ENCODE peak calls at places on chromosomes 2 and 18, in ten cellular contexts. D is stimulated activated naive CD8-positive, alpha-beta T cell treated with anti-CD3 and anti-CD28 coated beads, Interleukin-15, Interleukin-2, amounts not matched to agents 100 U/mL and 50 U/mL, for 24 hours; K is GM03348; N is aorta; F is G401; J is sciatic nerve; Q is brain pericyte; P is GDM1; L is anterior cingulate cortex; H is psoas muscle. Y is an unnamed sample.
A peak's percentile ranks its signal among the peaks of the same experiment; 100 is the strongest.

GRCh38 chr2:26088038-26088643 is 54.3 kb downstream of the RAB10 start:
- DNase-seq in D (no peak), K (peak; percentile 65), N (no peak), F (peak; percentile 64), J (no peak), Q (no peak), P (no peak), L (no peak), H (no peak), Y (peak; percentile 64)

GRCh38 chr2:203361922-203362321 is 33.7 kb downstream of the ABI2 start:
- DNase-seq in D (no peak), K (peak; percentile 31), N (no peak), F (no peak), J (no peak), Q (no peak), P (no peak), L (no peak), H (no peak), Y (no peak)

GRCh38 chr2:225697936-225698335 is 298.4 kb downstream of the NYAP2 start:
- DNase-seq in D (no peak), K (no peak), N (no peak), F (no peak), J (no peak), Q (no peak), P (no peak), L (no peak), H (no peak), Y (no peak)

GRCh38 chr2:152336103-152336853 is 1.3 kb downstream of the FMNL2 start:
- DNase-seq in D (peak; percentile 19), K (peak; percentile 78), N (peak; percentile 86), F (peak; percentile 65), J (peak; percentile 80), Q (no peak), P (no peak), L (peak; percentile 27), H (peak; percentile 62), Y (peak; percentile 58)

GRCh38 chr18:74498712-74499629 is 2.8 kb downstream of the CNDP2 start:
- DNase-seq in D (peak; percentile 84), K (no peak), N (no peak), F (no peak), J (peak; percentile 69), Q (no peak), P (peak; percentile 40), L (no peak), H (peak; percentile 35), Y (no peak)

GRCh38 chr2:73414651-73415050 is 29.0 kb downstream of the ALMS1 start:
- DNase-seq in D (no peak), K (peak; percentile 19), N (no peak), F (no peak), J (no peak), Q (no peak), P (no peak), L (no peak), H (no peak), Y (no peak)

GRCh38 chr2:45055261-45055660 is 46.0 kb upstream of the SIX2 start:
- DNase-seq in D (no peak), K (peak; percentile 16), N (no peak), F (no peak), J (no peak), Q (no peak), P (no peak), L (no peak), H (no peak), Y (no peak)

GRCh38 chr2:161564906-161565305 is 59.3 kb upstream of the SLC4A10 start:
- DNase-seq in D (no peak), K (no peak), N (no peak), F (no peak), J (no peak), Q (no peak), P (no peak), L (no peak), H (no peak), Y (no peak)

GRCh38 chr2:212227755-212228154 is 310.8 kb downstream of the ERBB4 start:
- DNase-seq in D (no peak), K (peak; percentile 30), N (no peak), F (peak; percentile 81), J (no peak), Q (peak; percentile 27), P (no peak), L (no peak), H (no peak), Y (peak; percentile 76)

GRCh38 chr2:13522917-13523821 is 806.4 kb downstream of the TRIB2 start:
- DNase-seq in D (no peak), K (no peak), N (no peak), F (no peak), J (no peak), Q (no peak), P (no peak), L (no peak), H (no peak), Y (no peak)